ENCODE peak calls at places on chromosomes 1 and 21, in ten cellular contexts. A is sigmoid colon, E is breast epithelium, Z is suprapubic skin, X is transverse colon, H is SK-N-SH, Y is endothelial cell of umbilical vein, B is HL-60, F is stomach, J is spleen. C is an unnamed sample.

GRCh38 chr21:26199471-26199870 is 28.9 kb upstream of the APP start:
- DNase-seq in J (no peak), B (no peak), A (no peak), X (no peak), H (no peak), Y (no peak), E (no peak), Z (no peak), F (no peak), C (no peak)

GRCh38 chr1:23837905-23838304 is 12.7 kb upstream of the HMGCL start:
- DNase-seq in H (no peak), E (no peak), B (no peak), J (peak), X (peak), A (no peak), Y (no peak), Z (no peak), F (no peak), C (peak)

GRCh38 chr1:58397187-58397820 is 149.2 kb downstream of the OMA1 start:
- DNase-seq in A (no peak), J (no peak), E (no peak), B (no peak), F (no peak), Z (no peak), Y (no peak), H (no peak), X (no peak), C (no peak)

GRCh38 chr1:180098242-180098995 is 56.2 kb upstream of the QSOX1 start:
- DNase-seq in J (no peak), Z (no peak), B (no peak), F (no peak), X (no peak), Y (no peak), E (no peak), A (peak), H (no peak), C (peak)

GRCh38 chr1:186102559-186103148 is 272.4 kb downstream of the TPR start:
- DNase-seq in Z (no peak), E (no peak), F (no peak), Y (peak), X (no peak), A (no peak), J (no peak), H (no peak), B (no peak), C (no peak)

GRCh38 chr1:171433451-171433850 is 51.9 kb upstream of the PRRC2C start:
- DNase-seq in B (no peak), X (no peak), Y (no peak), E (no peak), J (no peak), Z (no peak), H (no peak), F (no peak), A (no peak), C (no peak)

GRCh38 chr1:4017636-4018365 is 117.7 kb upstream of the C1orf174 start:
- DNase-seq in J (peak), Z (no peak), Y (no peak), B (no peak), X (no peak), A (no peak), F (no peak), E (no peak), H (no peak), C (no peak)

GRCh38 chr1:224211262-224211962 is 28.4 kb downstream of the DEGS1 start:
- DNase-seq in A (peak), F (peak), Z (no peak), Y (peak), E (no peak), J (no peak), X (peak), B (no peak), H (peak), C (no peak)

GRCh38 chr1:39204441-39205081 is at the start of gene MACF1:
- DNase-seq in E (peak), A (peak), Y (peak), X (peak), Z (peak), J (no peak), H (no peak), B (peak), F (peak), C (no peak)

GRCh38 chr1:33130297-33130696 is 49.3 kb downstream of the AZIN2 start:
- DNase-seq in Z (no peak), B (no peak), X (no peak), A (no peak), Y (no peak), F (no peak), J (no peak), H (no peak), E (no peak), C (no peak)

GRCh38 chr1:50976111-50976889 is 6.3 kb downstream of the CDKN2C start:
- DNase-seq in E (no peak), Z (no peak), F (no peak), H (no peak), B (no peak), J (no peak), A (no peak), Y (no peak), X (no peak), C (no peak)

GRCh38 chr1:212536586-212536985 is 72.0 kb upstream of the ATF3 start:
- DNase-seq in B (no peak), Y (no peak), A (no peak), H (no peak), F (no peak), X (no peak), E (no peak), Z (no peak), J (no peak), C (no peak)

GRCh38 chr1:14320518-14320917 is 278.0 kb upstream of the KAZN start:
- DNase-seq in F (no peak), E (no peak), B (no peak), Y (no peak), A (no peak), H (no peak), J (no peak), X (no peak), Z (no peak), C (no peak)

GRCh38 chr1:231596337-231596791 is 30.2 kb upstream of the DISC1 start:
- DNase-seq in A (no peak), Y (no peak), Z (no peak), B (no peak), E (no peak), J (no peak), H (no peak), X (no peak), F (no peak), C (no peak)

GRCh38 chr1:37323486-37324377 is 150.6 kb upstream of the ZC3H12A start:
- DNase-seq in Z (no peak), X (no peak), E (no peak), J (peak), H (peak), A (no peak), B (peak), Y (peak), F (no peak), C (no peak)

GRCh38 chr1:218430346-218430745 is 85.2 kb downstream of the TGFB2 start:
- DNase-seq in H (no peak), F (no peak), X (no peak), Y (peak), B (no peak), Z (no peak), A (no peak), E (no peak), J (no peak), C (no peak)

GRCh38 chr1:6554907-6555778 is at the start of gene TAS1R1:
- DNase-seq in F (peak), Z (no peak), B (no peak), A (peak), J (peak), H (no peak), Y (no peak), E (peak), X (peak), C (peak)

GRCh38 chr1:41046347-41046775 is 24.8 kb upstream of the SLFNL1 start:
- DNase-seq in F (peak), Y (no peak), X (peak), A (no peak), J (no peak), B (no peak), E (peak), Z (no peak), H (no peak), C (no peak)

GRCh38 chr21:25891596-25891995 is 156.8 kb downstream of the GABPA start:
- DNase-seq in A (no peak), X (no peak), J (no peak), E (no peak), H (no peak), Y (no peak), Z (no peak), B (no peak), F (no peak), C (no peak)

GRCh38 chr1:230084408-230085177 is 17.6 kb downstream of the GALNT2 start:
- DNase-seq in Y (peak), J (no peak), A (no peak), Z (no peak), H (peak), X (peak), B (no peak), F (peak), E (peak), C (peak)

GRCh38 chr1:10821388-10821787 is 24.9 kb upstream of the CASZ1 start:
- DNase-seq in F (no peak), A (no peak), E (no peak), J (no peak), Y (no peak), B (no peak), Z (no peak), X (no peak), H (no peak), C (no peak)

GRCh38 chr1:213414901-213415300 is 363.9 kb downstream of the RPS6KC1 start:
- DNase-seq in Y (no peak), H (no peak), X (no peak), A (no peak), E (no peak), B (no peak), F (no peak), Z (no peak), J (no peak), C (no peak)

GRCh38 chr1:117271959-117272358 is 61.2 kb upstream of the VTCN1 start:
- DNase-seq in B (no peak), F (no peak), E (no peak), Y (no peak), H (no peak), Z (no peak), X (no peak), A (no peak), J (no peak), C (no peak)

GRCh38 chr1:30405631-30406212 is 317.7 kb downstream of the MATN1 start:
- DNase-seq in E (peak), Y (no peak), H (no peak), Z (peak), X (no peak), J (peak), B (no peak), A (no peak), F (peak), C (no peak)

GRCh38 chr1:53134042-53134485 is 8.4 kb downstream of the SLC1A7 start:
- DNase-seq in E (no peak), H (no peak), B (no peak), Z (peak), Y (no peak), F (no peak), A (no peak), X (no peak), J (peak), C (no peak)

GRCh38 chr1:168470821-168471473 is 72.8 kb downstream of the XCL2 start:
- DNase-seq in E (no peak), X (no peak), J (no peak), H (no peak), A (no peak), F (no peak), Y (no peak), B (no peak), Z (no peak), C (no peak)

GRCh38 chr21:32141009-32141357 is 137.9 kb downstream of the MIS18A start:
- DNase-seq in J (no peak), F (no peak), B (no peak), E (no peak), H (no peak), A (no peak), Z (no peak), Y (no peak), X (no peak), C (no peak)

GRCh38 chr1:111214884-111215283 is 12.6 kb upstream of the CHI3L2 start:
- DNase-seq in H (no peak), F (no peak), X (no peak), B (no peak), E (no peak), A (no peak), Z (no peak), J (no peak), Y (no peak), C (no peak)

GRCh38 chr1:205947024-205947423 is 3.8 kb upstream of the SLC26A9 start:
- DNase-seq in X (no peak), Z (no peak), Y (no peak), H (no peak), J (no peak), B (no peak), E (peak), F (peak), A (no peak), C (peak)

GRCh38 chr1:35851175-35851869 is 31.7 kb upstream of the AGO1 start:
- DNase-seq in A (no peak), J (no peak), X (no peak), B (no peak), Y (no peak), H (no peak), F (no peak), Z (no peak), E (no peak), C (no peak)

GRCh38 chr1:186670279-186670964 is 9.8 kb downstream of the PTGS2 start:
- DNase-seq in F (no peak), E (no peak), H (no peak), B (no peak), X (no peak), Z (no peak), A (no peak), J (no peak), Y (peak), C (no peak)

GRCh38 chr1:112515311-112516009 is 6.7 kb downstream of the WNT2B start:
- DNase-seq in F (no peak), E (no peak), X (no peak), H (no peak), B (no peak), Y (peak), J (no peak), A (no peak), Z (no peak), C (no peak)

GRCh38 chr1:167442142-167442848 is 76.0 kb downstream of the CD247 start:
- DNase-seq in E (peak), Y (peak), X (peak), F (peak), B (peak), H (peak), A (peak), Z (peak), J (peak), C (no peak)
- TF ChIP-seq POLR2AphosphoS5 in E (no peak), Y (no peak), X (peak), F (no peak), B (no peak), H (no peak), A (no peak), Z (no peak), J (peak), C (no peak)

GRCh38 chr1:234504969-234505773 is 26.2 kb upstream of the TARBP1 start:
- DNase-seq in Y (no peak), B (no peak), Z (no peak), X (no peak), F (no peak), H (no peak), J (no peak), E (no peak), A (peak), C (no peak)

GRCh38 chr1:234507626-234508387 is 28.8 kb upstream of the TARBP1 start:
- DNase-seq in H (no peak), X (no peak), B (no peak), J (no peak), E (no peak), Z (no peak), Y (no peak), F (no peak), A (peak), C (no peak)

GRCh38 chr1:234509457-234510328 is 30.7 kb upstream of the TARBP1 start:
- DNase-seq in F (no peak), Y (no peak), B (no peak), Z (no peak), J (no peak), A (no peak), X (no peak), E (no peak), H (no peak), C (no peak)

GRCh38 chr1:234505774-234506114 is 26.8 kb upstream of the TARBP1 start:
- DNase-seq in H (no peak), J (no peak), F (no peak), X (no peak), Z (no peak), Y (no peak), B (no peak), A (no peak), E (no peak), C (no peak)

GRCh38 chr1:234507089-234507488 is 28.1 kb upstream of the TARBP1 start:
- DNase-seq in Z (no peak), J (no peak), E (no peak), B (no peak), X (no peak), Y (no peak), H (no peak), A (peak), F (no peak), C (no peak)
- TF ChIP-seq POLR2AphosphoS5 in Z (no peak), J (no peak), E (no peak), B (no peak), X (no peak), Y (no peak), H (no peak), A (no peak), F (no peak), C (no peak)

DNA sequence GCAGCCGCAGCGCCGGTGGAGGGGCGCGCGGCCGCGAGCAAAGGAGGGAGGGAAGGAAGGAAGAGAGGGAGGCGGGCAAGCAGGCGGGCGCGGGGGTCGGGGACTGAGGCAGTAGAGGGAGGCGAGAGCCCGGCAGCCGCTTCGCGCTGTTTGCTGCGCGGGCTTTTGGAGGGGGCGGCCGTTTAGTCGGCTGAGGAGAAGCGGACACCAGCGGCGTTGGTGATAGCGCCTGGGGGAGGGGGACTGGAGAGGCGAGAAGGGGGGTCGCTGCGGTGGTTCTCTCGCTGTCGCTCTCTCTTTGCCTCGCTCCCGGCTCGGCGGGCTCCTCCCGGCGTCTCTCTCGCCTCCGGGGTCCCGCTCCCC is at the start of gene HS2ST1:
- DNase-seq in E (no peak), Y (no peak), A (no peak), B (no peak), H (no peak), F (no peak), X (no peak), Z (no peak), J (peak), C (no peak)
- TF ChIP-seq POLR2AphosphoS5 in E (no peak), Y (peak), A (peak), B (peak), H (no peak), F (no peak), X (peak), Z (no peak), J (peak), C (peak)

DNA sequence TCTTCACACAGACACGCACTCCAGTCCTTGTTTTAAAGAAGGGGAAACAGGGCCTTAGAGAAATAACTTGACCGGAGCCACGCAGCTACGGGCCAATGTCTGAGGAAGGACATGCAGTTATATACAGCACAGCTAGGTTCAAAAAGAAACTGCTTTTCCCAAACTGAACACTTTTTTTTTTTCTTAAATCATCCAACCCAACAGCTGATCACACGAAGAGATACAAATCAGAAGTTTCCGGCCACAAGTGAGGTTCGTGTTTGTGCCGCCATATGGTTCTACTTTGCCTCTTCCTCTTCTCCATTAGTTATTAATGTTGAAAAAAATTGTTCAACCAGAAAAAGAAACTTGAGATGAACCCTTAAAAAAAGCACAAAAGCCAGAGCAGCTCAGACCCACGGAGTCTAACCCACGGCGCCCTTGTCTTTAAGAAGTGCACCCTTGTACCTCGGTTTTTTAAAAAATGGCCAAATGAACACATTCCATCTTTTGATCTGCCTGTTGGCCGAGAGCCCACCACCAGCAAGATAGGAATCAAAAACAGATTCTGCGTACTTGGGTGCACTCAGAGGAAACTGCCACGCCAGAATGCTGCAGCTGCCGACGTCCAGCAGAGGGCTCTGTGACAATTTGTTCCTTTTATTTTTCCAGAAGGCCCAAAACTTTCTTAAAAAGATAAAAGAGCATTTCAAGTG is 78.9 kb downstream of the SLC66A1 start:
- DNase-seq in Y (peak), A (peak), F (peak), H (peak), J (peak), X (peak), E (peak), Z (no peak), B (peak), C (no peak)
- TF ChIP-seq POLR2AphosphoS5 in Y (no peak), A (no peak), F (no peak), H (peak), J (no peak), X (no peak), E (peak), Z (no peak), B (no peak), C (no peak)

C was measured in upper lobe of left lung.